ENCODE peak calls at places on chromosomes 11 and 22, in five cellular contexts. One of them, this sample, is unnamed.

GRCh38 chr11:6927030-6927617 is 898 bp downstream of the ZNF215 start:
- DNase-seq in body of pancreas: no peak
- DNase-seq in fibroblast of lung: peak; percentile 17
- DNase-seq in GM12865: peak; percentile 72
- DNase-seq in AG09319: no peak
- DNase-seq in this sample: no peak

GRCh38 chr11:5291207-5291838 is 10.4 kb downstream of the OR51B4 start:
- DNase-seq in AG09319: no peak
- DNase-seq in fibroblast of lung: peak; percentile 70
- DNase-seq in GM12865: peak; percentile 61
- DNase-seq in body of pancreas: no peak
- DNase-seq in this sample: peak; percentile 24

GRCh38 chr11:80724366-80724765 is 1283.5 kb upstream of the TENM4 start:
- DNase-seq in fibroblast of lung: no peak
- DNase-seq in body of pancreas: no peak
- DNase-seq in GM12865: no peak
- DNase-seq in AG09319: no peak
- DNase-seq in this sample: no peak

GRCh38 chr11:1053121-1053901 is 16.8 kb upstream of the MUC6 start:
- DNase-seq in GM12865: no peak
- DNase-seq in AG09319: no peak
- DNase-seq in body of pancreas: no peak
- DNase-seq in fibroblast of lung: no peak
- DNase-seq in this sample: no peak

GRCh38 chr11:44989831-44990566 is 39.3 kb upstream of the TP53I11 start:
- DNase-seq in GM12865: no peak
- DNase-seq in fibroblast of lung: no peak
- DNase-seq in body of pancreas: peak; percentile 89
- DNase-seq in AG09319: no peak
- DNase-seq in this sample: no peak

GRCh38 chr11:59135648-59136461 is 6.8 kb upstream of the FAM111A start:
- DNase-seq in fibroblast of lung: peak; percentile 73
- DNase-seq in AG09319: no peak
- DNase-seq in body of pancreas: peak; percentile 87
- DNase-seq in GM12865: peak; percentile 89
- DNase-seq in this sample: peak; percentile 85

GRCh38 chr11:93123351-93123898 is 74.4 kb downstream of the SLC36A4 start:
- DNase-seq in AG09319: no peak
- DNase-seq in fibroblast of lung: peak; percentile 68
- DNase-seq in GM12865: no peak
- DNase-seq in body of pancreas: peak; percentile 94
- DNase-seq in this sample: no peak

GRCh38 chr22:28112548-28113043 is 193.5 kb upstream of the PITPNB start:
- DNase-seq in fibroblast of lung: peak; percentile 53
- DNase-seq in GM12865: peak; percentile 42
- DNase-seq in body of pancreas: peak; percentile 56
- DNase-seq in AG09319: no peak
- DNase-seq in this sample: peak; percentile 42

GRCh38 chr11:134901536-134901935 is 489.5 kb upstream of the B3GAT1 start:
- DNase-seq in body of pancreas: no peak
- DNase-seq in fibroblast of lung: no peak
- DNase-seq in AG09319: no peak
- DNase-seq in GM12865: no peak
- DNase-seq in this sample: no peak

DNA sequence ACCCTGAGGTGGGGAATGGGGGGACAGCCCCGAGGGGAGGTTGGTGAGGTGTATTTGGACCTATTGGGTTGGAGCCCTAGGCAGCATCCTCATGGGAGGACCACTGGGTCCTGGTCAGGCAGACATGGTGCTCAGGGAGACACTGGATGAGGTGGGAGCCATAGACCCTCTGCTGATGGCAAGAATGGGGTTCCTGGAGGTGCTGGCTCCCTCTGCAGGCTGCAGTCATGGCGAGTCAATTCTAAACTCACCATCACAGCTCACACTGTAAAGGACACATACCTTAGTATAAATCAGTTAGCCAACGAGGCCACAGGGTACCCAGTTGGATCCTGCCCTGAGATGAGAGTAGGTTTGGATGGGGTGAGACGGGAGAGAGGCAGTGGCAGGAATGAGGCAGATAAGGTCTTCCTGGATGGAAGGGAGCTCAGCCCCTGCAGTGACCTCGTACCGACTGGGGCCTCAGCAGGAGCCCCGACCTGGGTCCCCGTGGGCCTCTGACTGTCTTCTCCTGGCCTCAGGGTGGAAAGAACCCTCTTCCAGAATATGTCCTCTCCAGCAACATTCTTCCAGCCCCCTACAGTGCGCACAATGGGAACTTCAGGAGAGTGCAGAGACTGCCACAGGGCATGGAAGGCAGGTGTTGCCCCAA is 1.7 kb upstream of the GAB4 start:
- DNase-seq in AG09319: no peak
- DNase-seq in fibroblast of lung: no peak
- DNase-seq in body of pancreas: no peak
- DNase-seq in GM12865: no peak
- DNase-seq in this sample: no peak
- TF ChIP-seq CTCF in AG09319: no peak
- TF ChIP-seq CTCF in fibroblast of lung: no peak
- TF ChIP-seq CTCF in body of pancreas: no peak
- TF ChIP-seq CTCF in GM12865: peak; percentile 25
- TF ChIP-seq CTCF in this sample: peak; percentile 15

GRCh38 chr11:69442012-69442806 is 39.3 kb upstream of the LINC01488 start:
- DNase-seq in body of pancreas: no peak
- DNase-seq in AG09319: no peak
- DNase-seq in fibroblast of lung: no peak
- DNase-seq in GM12865: no peak
- DNase-seq in this sample: peak; percentile 36
- TF ChIP-seq CTCF in body of pancreas: no peak
- TF ChIP-seq CTCF in AG09319: no peak
- TF ChIP-seq CTCF in fibroblast of lung: no peak
- TF ChIP-seq CTCF in GM12865: no peak
- TF ChIP-seq CTCF in this sample: no peak

DNA sequence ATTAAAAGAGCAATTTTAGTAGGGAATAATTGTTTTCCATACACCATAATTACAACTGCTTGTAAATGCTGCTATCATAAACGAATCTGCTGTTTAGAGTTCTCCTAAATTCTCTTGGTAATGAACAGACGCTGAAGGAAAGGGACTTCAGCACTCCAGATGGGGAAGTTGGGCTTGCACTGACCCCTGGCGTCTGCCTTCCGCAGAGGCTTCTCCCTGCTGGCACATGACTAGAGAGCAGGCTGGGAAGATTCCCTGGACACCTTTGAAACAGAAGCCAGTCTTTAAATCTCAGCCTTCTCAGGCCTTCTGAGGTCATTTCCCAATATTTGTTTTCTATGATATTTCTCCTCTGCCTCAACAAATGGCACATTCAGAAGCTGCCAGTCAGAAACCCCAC is 84.1 kb downstream of the NXPE2 start:
- DNase-seq in AG09319: peak; percentile 7
- DNase-seq in fibroblast of lung: peak; percentile 69
- DNase-seq in body of pancreas: peak; percentile 64
- DNase-seq in GM12865: peak; percentile 13
- DNase-seq in this sample: peak; percentile 59
- TF ChIP-seq CTCF in AG09319: peak; percentile 71
- TF ChIP-seq CTCF in fibroblast of lung: peak; percentile 85
- TF ChIP-seq CTCF in body of pancreas: peak; percentile 63
- TF ChIP-seq CTCF in GM12865: peak; percentile 30
- TF ChIP-seq CTCF in this sample: peak; percentile 81

GRCh38 chr22:41732096-41732772 is 32.9 kb downstream of the MEI1 start:
- DNase-seq in body of pancreas: no peak
- DNase-seq in fibroblast of lung: no peak
- DNase-seq in GM12865: peak; percentile 37
- DNase-seq in AG09319: no peak
- DNase-seq in this sample: peak; percentile 33
- TF ChIP-seq CTCF in body of pancreas: no peak
- TF ChIP-seq CTCF in fibroblast of lung: no peak
- TF ChIP-seq CTCF in GM12865: no peak
- TF ChIP-seq CTCF in AG09319: no peak
- TF ChIP-seq CTCF in this sample: no peak

GRCh38 chr11:119295178-119295577 is 21.8 kb downstream of the MCAM start:
- DNase-seq in AG09319: peak; percentile 14
- DNase-seq in fibroblast of lung: peak; percentile 15
- DNase-seq in body of pancreas: no peak
- DNase-seq in GM12865: no peak
- DNase-seq in this sample: peak; percentile 18
- TF ChIP-seq CTCF in AG09319: no peak
- TF ChIP-seq CTCF in fibroblast of lung: no peak
- TF ChIP-seq CTCF in body of pancreas: no peak
- TF ChIP-seq CTCF in GM12865: no peak
- TF ChIP-seq CTCF in this sample: peak; percentile 16

This sample was measured in NB4.